ENCODE peak calls at places on chromosomes 1 and 21, in ten cellular contexts. K is neural progenitor cell; B is CD8-positive, alpha-beta memory T cell; C is lower lobe of right lung; H is suprapubic skin; Y is IMR-90; E is uterus; M is bronchial epithelial cell; J is sigmoid colon; N is psoas muscle. L is an unnamed sample.

GRCh38 chr1:22044690-22045420 is 7.7 kb upstream of the CDC42 start:
- DNase-seq in C (no peak), E (no peak), K (no peak), M (peak), H (no peak), Y (peak), B (no peak), N (no peak), J (no peak), L (peak)

GRCh38 chr1:21268281-21269239 is 21.7 kb downstream of the ECE1 start:
- DNase-seq in M (no peak), C (no peak), J (no peak), Y (no peak), N (no peak), K (no peak), B (no peak), H (no peak), E (no peak), L (no peak)

GRCh38 chr1:96362623-96363022 is 359.0 kb upstream of the PTBP2 start:
- DNase-seq in M (peak), N (no peak), E (no peak), J (no peak), C (no peak), H (no peak), K (no peak), Y (peak), B (no peak), L (peak)

GRCh38 chr1:196043268-196043667 is 565.0 kb downstream of the KCNT2 start:
- DNase-seq in C (no peak), Y (no peak), M (peak), H (no peak), K (no peak), B (no peak), N (no peak), J (no peak), E (no peak), L (no peak)

GRCh38 chr1:84377480-84378095 is 20.7 kb upstream of the DNASE2B start:
- DNase-seq in C (no peak), N (no peak), H (no peak), E (peak), B (no peak), Y (peak), M (peak), J (no peak), K (no peak), L (peak)

GRCh38 chr1:160963521-160963920 is 8.9 kb upstream of the ITLN2 start:
- DNase-seq in K (no peak), M (no peak), B (no peak), J (no peak), N (no peak), H (no peak), C (no peak), Y (no peak), E (no peak), L (no peak)

GRCh38 chr1:54403808-54404261 is 2.4 kb downstream of the SSBP3 start:
- DNase-seq in B (no peak), Y (peak), M (peak), H (no peak), K (no peak), E (no peak), J (no peak), C (no peak), N (no peak), L (peak)

GRCh38 chr21:23374155-23374554 is 2233.1 kb downstream of the MRPL39 start:
- DNase-seq in K (no peak), E (no peak), J (no peak), M (no peak), B (no peak), H (no peak), N (no peak), Y (no peak), C (no peak), L (no peak)

GRCh38 chr1:213286235-213286634 is 235.2 kb downstream of the RPS6KC1 start:
- DNase-seq in J (no peak), C (no peak), Y (no peak), H (no peak), B (no peak), E (no peak), M (no peak), N (no peak), K (no peak), L (no peak)

GRCh38 chr1:44108241-44108640 is 10.4 kb upstream of the KLF17 start:
- DNase-seq in K (no peak), Y (peak), N (no peak), J (no peak), C (no peak), H (no peak), B (no peak), M (no peak), E (no peak), L (peak)

GRCh38 chr1:204147392-204148097 is 4.3 kb downstream of the ETNK2 start:
- DNase-seq in H (no peak), B (no peak), Y (no peak), E (no peak), C (no peak), J (no peak), N (no peak), M (no peak), K (no peak), L (no peak)

GRCh38 chr1:70290248-70290647 is 64.3 kb downstream of the ANKRD13C start:
- DNase-seq in K (no peak), Y (peak), N (no peak), C (no peak), H (no peak), J (no peak), M (peak), B (no peak), E (no peak), L (peak)

GRCh38 chr1:211472724-211473123 is 19.2 kb downstream of the RD3 start:
- DNase-seq in J (no peak), K (no peak), H (no peak), M (peak), N (no peak), B (no peak), Y (no peak), E (no peak), C (no peak), L (no peak)

GRCh38 chr1:15988856-15989736 is 13.2 kb upstream of the ZBTB17 start:
- DNase-seq in E (no peak), K (no peak), C (no peak), J (no peak), M (no peak), B (no peak), N (no peak), H (no peak), Y (no peak), L (no peak)

GRCh38 chr1:22828151-22828817 is 117.6 kb downstream of the EPHB2 start:
- DNase-seq in E (no peak), M (no peak), J (no peak), K (no peak), N (no peak), C (no peak), H (no peak), B (no peak), Y (no peak), L (no peak)

DNA sequence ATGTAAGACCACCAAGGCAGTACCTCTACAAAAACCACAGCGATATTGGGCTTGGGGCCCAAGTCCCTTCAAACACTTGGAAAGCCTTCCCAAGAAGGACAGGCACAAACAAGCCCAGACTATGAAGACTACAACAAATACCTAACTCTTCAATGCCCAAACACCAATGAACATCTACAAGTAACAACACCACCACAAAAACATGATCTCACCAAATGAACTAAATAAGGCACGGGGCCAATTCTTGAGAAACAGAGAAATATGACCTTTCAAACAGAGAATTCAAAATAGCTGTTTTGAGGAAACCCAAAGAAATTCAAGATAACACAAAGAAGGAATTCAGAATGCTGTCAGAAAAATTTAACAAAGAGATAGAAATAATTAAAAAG is 86.8 kb downstream of the COL24A1 start:
- DNase-seq in B (no peak), K (no peak), C (no peak), Y (peak), H (no peak), E (no peak), J (no peak), N (no peak), M (peak), L (peak)
- H3K4me3 ChIP-seq in B (no peak), K (no peak), C (no peak), Y (no peak), H (no peak), E (no peak), J (no peak), N (no peak), M (no peak), L (no peak)

GRCh38 chr1:2232255-2232915 is 4.3 kb downstream of the SKI start:
- DNase-seq in B (no peak), J (no peak), Y (no peak), K (no peak), H (no peak), M (no peak), N (no peak), E (no peak), C (peak), L (no peak)
- H3K4me3 ChIP-seq in B (peak), J (peak), Y (peak), K (no peak), H (peak), M (peak), N (peak), E (peak), C (peak), L (peak)

DNA sequence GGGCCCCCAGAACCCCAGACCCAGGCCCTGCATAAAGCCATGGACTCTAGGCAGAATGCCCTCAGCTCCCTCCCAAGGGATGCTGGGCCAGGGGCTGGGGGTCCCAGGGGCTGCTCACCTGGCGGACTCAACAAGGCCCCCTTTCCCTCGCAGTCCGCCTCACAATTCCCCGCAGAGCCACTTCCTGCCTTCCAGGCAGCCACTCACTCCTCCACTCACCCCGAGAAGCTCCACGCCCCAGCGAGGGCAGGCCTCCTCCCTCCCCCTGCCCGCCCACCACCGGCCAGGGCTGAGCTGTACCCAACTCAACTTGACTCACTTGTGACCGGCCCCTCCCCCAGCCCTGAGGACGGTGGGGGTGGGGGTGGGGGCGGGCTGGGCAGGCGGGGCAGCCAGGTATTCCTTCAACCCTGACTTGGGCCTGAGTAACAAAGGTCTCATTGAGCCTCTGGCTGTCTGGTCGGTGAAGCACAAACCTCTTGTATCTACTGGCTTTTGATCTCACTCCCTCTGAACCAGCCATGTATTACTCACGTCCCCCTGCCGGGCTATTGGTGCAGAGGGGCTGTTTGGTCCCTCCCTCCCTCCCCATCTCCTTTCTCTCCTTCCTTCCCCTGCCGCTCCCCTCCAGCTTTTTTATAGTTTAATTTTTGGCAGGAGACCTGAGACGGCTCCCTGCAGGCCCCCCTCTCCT is 5.9 kb downstream of the BLACAT1 start:
- DNase-seq in J (no peak), H (no peak), B (no peak), K (peak), E (no peak), C (peak), N (no peak), M (peak), Y (peak), L (peak)
- H3K4me3 ChIP-seq in J (no peak), H (no peak), B (no peak), K (peak), E (no peak), C (peak), N (no peak), M (peak), Y (no peak), L (peak)

GRCh38 chr1:35929730-35930592 is 944 bp upstream of the AGO3 start:
- DNase-seq in M (no peak), H (peak), B (peak), Y (peak), N (peak), K (peak), J (peak), C (peak), E (peak), L (peak)

GRCh38 chr1:35931424-35932157 is 686 bp downstream of the AGO3 start:
- DNase-seq in J (no peak), B (no peak), Y (peak), H (peak), M (peak), K (peak), N (no peak), C (peak), E (peak), L (peak)

GRCh38 chr1:35932941-35933340 is 2.0 kb downstream of the AGO3 start:
- DNase-seq in K (no peak), C (no peak), N (no peak), H (no peak), B (no peak), E (no peak), J (no peak), Y (no peak), M (no peak), L (no peak)

GRCh38 chr1:35930593-35931423 is at the start of gene AGO3:
- DNase-seq in M (peak), J (peak), B (peak), N (peak), C (peak), Y (peak), H (peak), K (peak), E (peak), L (peak)

DNA sequence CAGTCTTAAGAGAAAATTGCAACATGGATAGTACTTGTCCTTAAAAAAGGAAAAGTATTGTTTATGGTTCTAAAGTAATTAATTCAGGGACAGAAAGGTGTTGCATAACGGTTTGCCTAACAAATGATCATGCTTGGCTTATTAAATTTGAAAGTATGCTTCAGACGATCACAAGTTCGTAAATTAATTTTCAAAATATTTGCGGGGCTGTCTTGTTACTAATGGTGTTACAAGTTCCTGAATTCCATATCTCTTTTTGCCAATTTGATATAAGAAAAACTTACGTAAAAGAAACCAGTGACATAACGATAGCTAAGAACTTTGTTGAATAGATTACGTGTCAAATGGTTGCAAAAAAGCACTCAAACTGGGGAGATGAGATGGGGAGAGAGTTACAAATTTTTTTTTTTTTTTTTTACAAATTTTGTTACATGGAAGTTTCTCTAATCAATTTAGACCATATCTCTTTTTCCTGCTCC is 1.3 kb downstream of the AGO3 start:
- DNase-seq in M (no peak), Y (no peak), N (no peak), C (no peak), B (no peak), J (no peak), K (no peak), E (no peak), H (no peak), L (peak)
- H3K4me3 ChIP-seq in M (peak), Y (peak), N (peak), C (peak), B (peak), J (peak), K (peak), E (peak), H (peak), L (peak)

GRCh38 chr1:31815752-31816484 is at the start of gene SPOCD1:
- DNase-seq in K (peak), N (peak), B (peak), Y (peak), J (peak), E (peak), H (peak), M (peak), C (peak), L (peak)
- H3K4me3 ChIP-seq in K (peak), N (no peak), B (no peak), Y (peak), J (no peak), E (no peak), H (no peak), M (peak), C (no peak), L (peak)

GRCh38 chr21:33684068-33684467 is 41.8 kb downstream of the ITSN1 start:
- DNase-seq in K (no peak), B (no peak), H (no peak), J (no peak), N (no peak), M (no peak), Y (no peak), E (no peak), C (no peak), L (no peak)
- H3K4me3 ChIP-seq in K (no peak), B (no peak), H (no peak), J (no peak), N (no peak), M (no peak), Y (no peak), E (no peak), C (no peak), L (no peak)

DNA sequence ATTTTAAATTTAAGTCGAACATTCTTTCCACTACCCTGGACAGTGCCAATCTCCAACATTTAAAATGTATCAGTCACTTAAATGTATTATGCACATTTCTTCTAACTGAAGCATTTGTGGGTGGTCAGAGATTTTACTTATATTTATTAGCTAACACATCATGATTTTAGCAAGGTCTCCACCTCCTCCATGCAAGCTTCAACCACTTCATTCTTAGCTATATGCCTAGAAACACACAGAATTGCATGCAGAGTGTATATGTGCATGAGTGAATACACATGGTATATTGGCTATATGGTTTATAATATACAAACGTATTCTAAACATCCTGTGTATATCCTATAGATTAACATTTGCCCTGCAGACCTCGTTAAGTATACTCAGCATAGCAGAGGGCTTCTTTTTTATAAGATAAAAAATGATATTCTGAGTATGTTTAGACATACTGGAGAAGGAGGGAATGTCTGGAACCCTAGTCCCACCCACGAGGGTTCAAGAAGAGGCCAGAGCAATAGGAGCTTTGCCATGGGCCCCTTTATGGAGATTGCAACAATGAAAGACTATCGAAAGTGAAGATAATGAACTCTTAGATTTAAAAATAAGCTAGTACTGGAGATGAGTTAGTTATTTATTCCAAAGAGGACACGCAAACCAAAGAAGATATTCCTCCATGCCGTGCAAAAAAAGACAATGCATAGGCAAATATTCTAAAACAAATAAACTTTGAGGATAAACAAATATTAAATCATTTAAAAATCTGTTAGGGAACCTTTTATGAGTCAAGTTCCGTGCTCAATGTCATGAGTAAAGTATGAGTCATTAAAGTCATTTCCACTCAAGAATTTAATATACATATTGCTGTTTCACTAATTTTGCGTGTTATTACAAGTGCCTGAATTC is 480.4 kb downstream of the SIPA1L2 start:
- DNase-seq in C (no peak), N (no peak), K (no peak), H (no peak), B (no peak), E (no peak), M (peak), Y (peak), J (no peak), L (peak)
- H3K4me3 ChIP-seq in C (no peak), N (no peak), K (no peak), H (no peak), B (no peak), E (no peak), M (no peak), Y (no peak), J (no peak), L (no peak)

GRCh38 chr1:19469004-19469403 is 16.3 kb downstream of the CAPZB start:
- DNase-seq in C (no peak), N (no peak), J (no peak), K (no peak), M (no peak), H (no peak), Y (no peak), E (no peak), B (no peak), L (no peak)

GRCh38 chr1:19465650-19466049 is 19.7 kb downstream of the CAPZB start:
- DNase-seq in J (no peak), N (no peak), Y (no peak), H (no peak), K (no peak), C (no peak), E (no peak), M (no peak), B (no peak), L (no peak)

GRCh38 chr1:19466112-19466561 is 19.2 kb downstream of the CAPZB start:
- DNase-seq in B (no peak), K (no peak), E (no peak), M (no peak), H (no peak), N (no peak), Y (no peak), J (no peak), C (no peak), L (peak)

GRCh38 chr1:19467199-19468187 is 17.8 kb downstream of the CAPZB start:
- DNase-seq in K (peak), M (no peak), Y (no peak), H (no peak), E (no peak), N (no peak), B (no peak), J (no peak), C (no peak), L (no peak)

GRCh38 chr1:19468397-19468956 is 16.9 kb downstream of the CAPZB start:
- DNase-seq in H (no peak), C (peak), M (peak), B (peak), N (no peak), E (no peak), J (no peak), Y (no peak), K (no peak), L (no peak)
- H3K4me3 ChIP-seq in H (no peak), C (peak), M (no peak), B (peak), N (peak), E (no peak), J (no peak), Y (no peak), K (no peak), L (no peak)